ENCODE peak calls at places on chromosomes 7 and 10, in ten cellular contexts. C, E, U, Q, H, G, W, X, I and Y are unnamed samples.
A peak's percentile ranks its signal among the peaks of the same experiment; 100 is the strongest.

GRCh38 chr10:63146503-63146902 is 13.4 kb downstream of the NRBF2 start:
- DNase-seq in C (no peak), E (no peak), U (no peak), Q (no peak), H (no peak), G (no peak), W (no peak), X (no peak), I (no peak), Y (no peak)

GRCh38 chr7:127937066-127937680 is 94.1 kb downstream of the LRRC4 start:
- DNase-seq in C (no peak), E (no peak), U (no peak), Q (no peak), H (no peak), G (no peak), W (no peak), X (no peak), I (no peak), Y (no peak)

GRCh38 chr7:29384277-29384676 is 179.4 kb upstream of the PRR15 start:
- DNase-seq in C (no peak), E (no peak), U (no peak), Q (no peak), H (no peak), G (no peak), W (no peak), X (no peak), I (no peak), Y (no peak)

GRCh38 chr10:61029411-61029810 is 85.4 kb upstream of the RHOBTB1 start:
- DNase-seq in C (no peak), E (no peak), U (no peak), Q (no peak), H (no peak), G (no peak), W (no peak), X (no peak), I (no peak), Y (no peak)

GRCh38 chr7:100974021-100974420 is 4.7 kb downstream of the MUC12 start:
- DNase-seq in C (no peak), E (no peak), U (no peak), Q (no peak), H (no peak), G (no peak), W (no peak), X (no peak), I (no peak), Y (no peak)

GRCh38 chr7:106522691-106523090 is 138.3 kb downstream of the CCDC71L start:
- DNase-seq in C (no peak), E (no peak), U (no peak), Q (no peak), H (no peak), G (no peak), W (no peak), X (no peak), I (no peak), Y (no peak)

GRCh38 chr10:43771675-43772074 is 123.0 kb upstream of the ZNF32 start:
- DNase-seq in C (no peak), E (no peak), U (no peak), Q (no peak), H (no peak), G (no peak), W (no peak), X (no peak), I (no peak), Y (no peak)

GRCh38 chr7:116702046-116702445 is 30.1 kb downstream of the MET start:
- DNase-seq in C (no peak), E (no peak), U (no peak), Q (no peak), H (no peak), G (no peak), W (no peak), X (no peak), I (peak; percentile 44), Y (no peak)

GRCh38 chr10:103507235-103508191 is 14.0 kb downstream of the NEURL1 start:
- DNase-seq in C (no peak), E (no peak), U (peak; percentile 45), Q (no peak), H (no peak), G (no peak), W (no peak), X (no peak), I (no peak), Y (peak; percentile 85)

GRCh38 chr10:78744521-78745090 is 324.2 kb upstream of the ZMIZ1 start:
- DNase-seq in C (no peak), E (no peak), U (no peak), Q (no peak), H (no peak), G (no peak), W (no peak), X (no peak), I (no peak), Y (no peak)

GRCh38 chr7:42233939-42234338 is 3.1 kb downstream of the GLI3 start:
- DNase-seq in C (no peak), E (no peak), U (no peak), Q (no peak), H (no peak), G (no peak), W (no peak), X (no peak), I (no peak), Y (no peak)

GRCh38 chr7:82789883-82790609 is 346.5 kb upstream of the CACNA2D1 start:
- DNase-seq in C (no peak), E (no peak), U (no peak), Q (no peak), H (no peak), G (peak; percentile 38), W (no peak), X (no peak), I (no peak), Y (no peak)

GRCh38 chr7:73809454-73810090 is 21.2 kb upstream of the CLDN4 start:
- DNase-seq in C (no peak), E (no peak), U (peak; percentile 64), Q (no peak), H (no peak), G (no peak), W (no peak), X (no peak), I (no peak), Y (no peak)

GRCh38 chr10:21526184-21526951 is 886 bp upstream of the SKIDA1 start:
- DNase-seq in C (peak; percentile 44), E (no peak), U (peak; percentile 95), Q (peak; percentile 53), H (peak; percentile 83), G (no peak), W (peak; percentile 45), X (no peak), I (peak; percentile 75), Y (no peak)

GRCh38 chr7:42143605-42144252 is 93.3 kb downstream of the GLI3 start:
- DNase-seq in C (no peak), E (no peak), U (no peak), Q (no peak), H (no peak), G (peak; percentile 52), W (no peak), X (no peak), I (no peak), Y (no peak)

GRCh38 chr7:27364344-27364758 is 121.7 kb downstream of the EVX1 start:
- DNase-seq in C (no peak), E (no peak), U (peak; percentile 84), Q (no peak), H (no peak), G (peak; percentile 87), W (no peak), X (no peak), I (peak; percentile 12), Y (no peak)

GRCh38 chr10:106997721-106998120 is 166.8 kb downstream of the SORCS1 start:
- DNase-seq in C (no peak), E (no peak), U (no peak), Q (no peak), H (no peak), G (no peak), W (no peak), X (no peak), I (no peak), Y (no peak)

GRCh38 chr7:75650671-75651070 is 88.1 kb downstream of the HIP1 start:
- DNase-seq in C (no peak), E (no peak), U (peak; percentile 85), Q (peak; percentile 91), H (no peak), G (no peak), W (no peak), X (no peak), I (no peak), Y (no peak)

GRCh38 chr7:22945584-22945983 is 68.3 kb downstream of the HYCC1 start:
- DNase-seq in C (no peak), E (no peak), U (no peak), Q (no peak), H (no peak), G (no peak), W (no peak), X (no peak), I (no peak), Y (no peak)

GRCh38 chr7:32048970-32049369 is 21.2 kb downstream of the PDE1C start:
- DNase-seq in C (no peak), E (no peak), U (no peak), Q (no peak), H (no peak), G (no peak), W (no peak), X (no peak), I (no peak), Y (no peak)

GRCh38 chr10:17744395-17744841 is 7.6 kb upstream of the TMEM236 start:
- DNase-seq in C (no peak), E (no peak), U (no peak), Q (no peak), H (no peak), G (no peak), W (no peak), X (no peak), I (no peak), Y (peak; percentile 25)

GRCh38 chr10:17416442-17417211 is 37.8 kb downstream of the ST8SIA6 start:
- DNase-seq in C (no peak), E (no peak), U (no peak), Q (no peak), H (no peak), G (no peak), W (no peak), X (no peak), I (no peak), Y (no peak)

GRCh38 chr7:95605275-95605674 is 9.0 kb upstream of the PDK4 start:
- DNase-seq in C (no peak), E (no peak), U (peak; percentile 80), Q (no peak), H (no peak), G (no peak), W (no peak), X (no peak), I (no peak), Y (no peak)